ENCODE peak calls at places on chromosomes 6 and 20, in ten cellular contexts. J is Peyer's patch; V is neuronal stem cell; D is MM.1S; E is aorta; P is heart left ventricle; X is heart right ventricle; F is stomach; A is SJSA1; T is effector memory CD4-positive, alpha-beta T cell. Z is an unnamed sample.

GRCh38 chr6:168852336-168852884 is 401.2 kb downstream of the THBS2 start:
- DNase-seq in J (no peak), V (no peak), D (no peak), E (no peak), P (no peak), X (no peak), F (no peak), A (no peak), T (no peak), Z (no peak)

GRCh38 chr20:49888341-49889244 is 26.7 kb downstream of the SPATA2 start:
- DNase-seq in J (peak), V (peak), D (peak), E (no peak), P (no peak), X (no peak), F (peak), A (peak), T (peak), Z (peak)

GRCh38 chr6:91580635-91581034 is 993.8 kb upstream of the MAP3K7 start:
- DNase-seq in J (no peak), V (no peak), D (no peak), E (no peak), P (no peak), X (no peak), F (no peak), A (no peak), T (no peak), Z (no peak)

GRCh38 chr6:166476061-166476591 is 93.4 kb upstream of the MPC1 start:
- DNase-seq in J (no peak), V (no peak), D (no peak), E (no peak), P (no peak), X (no peak), F (no peak), A (no peak), T (no peak), Z (no peak)

GRCh38 chr20:19486448-19486847 is 271.6 kb upstream of the RIN2 start:
- DNase-seq in J (no peak), V (no peak), D (no peak), E (no peak), P (no peak), X (no peak), F (no peak), A (no peak), T (no peak), Z (no peak)

GRCh38 chr6:165704001-165704748 is 41.1 kb upstream of the PDE10A start:
- DNase-seq in J (no peak), V (no peak), D (peak), E (no peak), P (no peak), X (no peak), F (peak), A (no peak), T (no peak), Z (no peak)

GRCh38 chr6:129280719-129281118 is 397.8 kb downstream of the LAMA2 start:
- DNase-seq in J (no peak), V (no peak), D (peak), E (no peak), P (peak), X (no peak), F (no peak), A (no peak), T (peak), Z (no peak)

GRCh38 chr6:164826831-164827468 is 482.5 kb downstream of the C6orf118 start:
- DNase-seq in J (no peak), V (no peak), D (no peak), E (no peak), P (no peak), X (no peak), F (no peak), A (no peak), T (no peak), Z (no peak)

GRCh38 chr20:51995551-51995951 is 193.2 kb upstream of the SALL4 start:
- DNase-seq in J (no peak), V (no peak), D (no peak), E (no peak), P (peak), X (no peak), F (no peak), A (no peak), T (no peak), Z (no peak)

GRCh38 chr20:62927128-62927705 is 912 bp upstream of the DIDO1 start:
- DNase-seq in J (no peak), V (no peak), D (no peak), E (no peak), P (no peak), X (no peak), F (no peak), A (no peak), T (no peak), Z (no peak)

GRCh38 chr20:62929051-62929538 is 2.8 kb upstream of the DIDO1 start:
- DNase-seq in J (peak), V (no peak), D (no peak), E (peak), P (peak), X (peak), F (peak), A (peak), T (peak), Z (peak)

GRCh38 chr20:62925420-62926228 is 681 bp downstream of the DIDO1 start:
- DNase-seq in J (peak), V (no peak), D (peak), E (no peak), P (no peak), X (peak), F (peak), A (no peak), T (peak), Z (no peak)

GRCh38 chr20:62926229-62927127 is at the start of gene DIDO1:
- DNase-seq in J (peak), V (peak), D (peak), E (peak), P (peak), X (peak), F (peak), A (peak), T (peak), Z (peak)

DNA sequence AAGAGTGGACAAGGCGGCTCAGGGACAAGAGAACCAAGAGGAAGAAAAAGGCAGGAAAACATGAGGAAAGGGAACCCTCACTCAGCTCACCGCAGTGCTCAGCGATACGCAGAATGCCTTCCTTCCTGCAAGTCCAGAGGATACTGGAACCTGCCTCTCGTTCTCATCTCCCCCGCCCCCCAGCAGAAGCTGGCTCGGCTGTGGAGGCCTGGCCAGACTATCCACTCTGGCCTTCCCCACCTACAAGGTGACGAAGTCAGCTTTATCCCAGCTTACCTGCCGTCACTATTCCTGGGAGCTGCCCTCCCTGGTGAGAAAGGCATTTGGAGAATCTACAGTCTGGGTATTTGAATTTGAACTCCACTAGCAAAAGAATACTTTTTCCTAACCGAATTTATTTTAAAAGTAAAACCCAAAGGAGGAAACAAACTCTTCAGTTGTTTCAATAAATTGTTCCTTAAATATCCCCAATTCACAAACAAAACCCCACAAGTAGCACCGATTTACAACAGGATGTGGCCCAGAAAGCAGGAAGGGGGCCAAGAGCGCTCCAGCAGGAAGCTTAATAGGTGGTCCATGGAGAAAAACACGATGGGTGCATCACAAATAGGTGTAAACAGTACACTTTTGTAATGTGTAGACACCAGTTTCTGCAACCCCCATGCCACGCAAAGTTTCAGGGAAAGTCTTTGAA is 2.1 kb upstream of the DIDO1 start:
- DNase-seq in J (peak), V (no peak), D (no peak), E (no peak), P (no peak), X (no peak), F (no peak), A (peak), T (no peak), Z (no peak)
- H3K4me3 ChIP-seq in J (peak), V (no peak), D (no peak), E (no peak), P (peak), X (peak), F (peak), A (peak), T (peak), Z (no peak)

DNA sequence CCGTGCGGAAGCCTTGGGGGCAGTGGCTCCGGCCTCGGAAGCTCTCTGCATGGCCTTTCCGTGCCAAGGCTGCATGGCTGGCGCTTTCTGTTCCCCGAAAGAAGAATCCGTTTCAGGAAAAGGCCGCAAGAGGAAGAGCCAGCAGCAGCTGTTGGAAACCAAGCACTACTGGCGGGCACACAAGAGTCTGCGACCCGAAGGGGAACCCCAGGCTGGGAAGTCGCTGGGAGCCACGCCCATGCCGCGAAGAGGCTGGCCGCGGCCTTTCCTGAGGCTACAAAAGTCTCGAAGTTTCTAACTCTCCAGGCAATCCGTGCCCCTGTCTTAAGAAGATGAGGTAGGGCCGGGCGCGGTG is at the start of gene CGAS:
- DNase-seq in J (peak), V (no peak), D (peak), E (peak), P (peak), X (peak), F (peak), A (no peak), T (peak), Z (peak)
- H3K27ac ChIP-seq in J (peak), V (no peak), D (peak), E (no peak), P (peak), X (peak), F (peak), A (no peak), T (peak), Z (peak)

GRCh38 chr6:146913842-146914562 is 290.2 kb upstream of the STXBP5 start:
- DNase-seq in J (no peak), V (peak), D (no peak), E (peak), P (peak), X (peak), F (peak), A (peak), T (no peak), Z (peak)
- H3K4me3 ChIP-seq in J (no peak), V (no peak), D (no peak), E (peak), P (peak), X (peak), F (peak), A (peak), T (no peak), Z (peak)

GRCh38 chr6:25899123-25899522 is 25.1 kb upstream of the SLC17A3 start:
- DNase-seq in J (no peak), V (peak), D (no peak), E (no peak), P (no peak), X (no peak), F (no peak), A (no peak), T (no peak), Z (no peak)
- H3K27ac ChIP-seq in J (no peak), V (no peak), D (no peak), E (no peak), P (no peak), X (no peak), F (no peak), A (no peak), T (no peak), Z (no peak)

GRCh38 chr6:2245103-2245953 is at the start of gene GMDS:
- DNase-seq in J (peak), V (peak), D (peak), E (peak), P (peak), X (peak), F (peak), A (peak), T (peak), Z (peak)

GRCh38 chr6:2244261-2245102 is 923 bp downstream of the GMDS start:
- DNase-seq in J (peak), V (no peak), D (peak), E (no peak), P (no peak), X (no peak), F (peak), A (no peak), T (no peak), Z (no peak)

GRCh38 chr6:2237001-2237400 is 8.4 kb downstream of the GMDS start:
- DNase-seq in J (no peak), V (no peak), D (no peak), E (no peak), P (no peak), X (no peak), F (no peak), A (no peak), T (no peak), Z (peak)

GRCh38 chr6:2242311-2242710 is 3.1 kb downstream of the GMDS start:
- DNase-seq in J (no peak), V (no peak), D (no peak), E (no peak), P (no peak), X (no peak), F (no peak), A (no peak), T (no peak), Z (no peak)

GRCh38 chr6:2240961-2241360 is 4.4 kb downstream of the GMDS start:
- DNase-seq in J (no peak), V (no peak), D (no peak), E (no peak), P (no peak), X (no peak), F (no peak), A (no peak), T (no peak), Z (no peak)
- H3K4me3 ChIP-seq in J (no peak), V (no peak), D (no peak), E (no peak), P (no peak), X (no peak), F (peak), A (no peak), T (no peak), Z (no peak)

GRCh38 chr6:35368038-35368887 is 25.9 kb downstream of the PPARD start:
- DNase-seq in J (no peak), V (no peak), D (no peak), E (peak), P (no peak), X (no peak), F (no peak), A (peak), T (no peak), Z (peak)

GRCh38 chr6:35370124-35370741 is 27.9 kb downstream of the PPARD start:
- DNase-seq in J (peak), V (no peak), D (peak), E (peak), P (peak), X (peak), F (peak), A (peak), T (peak), Z (peak)

GRCh38 chr6:35370799-35371493 is 28.6 kb downstream of the PPARD start:
- DNase-seq in J (peak), V (no peak), D (no peak), E (peak), P (peak), X (peak), F (no peak), A (no peak), T (no peak), Z (no peak)

GRCh38 chr6:35372633-35373032 is 30.3 kb downstream of the PPARD start:
- DNase-seq in J (no peak), V (no peak), D (no peak), E (no peak), P (no peak), X (no peak), F (no peak), A (no peak), T (no peak), Z (no peak)

GRCh38 chr6:35371494-35372262 is 29.3 kb downstream of the PPARD start:
- DNase-seq in J (no peak), V (no peak), D (no peak), E (peak), P (no peak), X (no peak), F (no peak), A (no peak), T (no peak), Z (no peak)
- H3K27ac ChIP-seq in J (peak), V (no peak), D (no peak), E (no peak), P (peak), X (no peak), F (no peak), A (no peak), T (no peak), Z (no peak)

Z was measured in PC-9.